ENCODE peak calls at places on chromosomes 5 and 9, in ten cellular contexts. One of them, this sample, is unnamed.

GRCh38 chr9:128245293-128246151 is 30.3 kb downstream of the GOLGA2 start:
- DNase-seq in NCI-H1694: no peak
- DNase-seq in naive B cell: no peak
- DNase-seq in stimulated activated CD4-positive, alpha-beta T cell treated with anti-CD3 and anti-CD28 coated beads, Interleukin-2, amount 100 ng/mL, for 48 hours: no peak
- DNase-seq in cardiac fibroblast: peak; percentile 75
- DNase-seq in sciatic nerve: peak; percentile 83
- DNase-seq in stimulated activated effector memory CD8-positive, alpha-beta T cell treated with anti-CD3 and anti-CD28 coated beads, Interleukin-12 subunit alpha, Interleukin-12 subunit beta, amount 100 ng/mL, for 72 hours: no peak
- DNase-seq in NCI-H1105 treated with DMSO at 0.1 percent for 48 hours: no peak
- DNase-seq in CD8-positive, alpha-beta memory T cell: no peak
- DNase-seq in NCI-H1092 treated with DMSO at 0.1 percent for 48 hours: no peak
- DNase-seq in this sample: no peak

GRCh38 chr5:7878381-7878873 is 9.5 kb downstream of the MTRR start:
- DNase-seq in NCI-H1694: no peak
- DNase-seq in naive B cell: no peak
- DNase-seq in stimulated activated CD4-positive, alpha-beta T cell treated with anti-CD3 and anti-CD28 coated beads, Interleukin-2, amount 100 ng/mL, for 48 hours: no peak
- DNase-seq in cardiac fibroblast: peak; percentile 66
- DNase-seq in sciatic nerve: no peak
- DNase-seq in stimulated activated effector memory CD8-positive, alpha-beta T cell treated with anti-CD3 and anti-CD28 coated beads, Interleukin-12 subunit alpha, Interleukin-12 subunit beta, amount 100 ng/mL, for 72 hours: peak; percentile 7
- DNase-seq in NCI-H1105 treated with DMSO at 0.1 percent for 48 hours: no peak
- DNase-seq in CD8-positive, alpha-beta memory T cell: no peak
- DNase-seq in NCI-H1092 treated with DMSO at 0.1 percent for 48 hours: peak; percentile 21
- DNase-seq in this sample: no peak

GRCh38 chr9:136658849-136659535 is 3.7 kb upstream of the EGFL7 start:
- DNase-seq in NCI-H1694: no peak
- DNase-seq in naive B cell: no peak
- DNase-seq in stimulated activated CD4-positive, alpha-beta T cell treated with anti-CD3 and anti-CD28 coated beads, Interleukin-2, amount 100 ng/mL, for 48 hours: no peak
- DNase-seq in cardiac fibroblast: no peak
- DNase-seq in sciatic nerve: no peak
- DNase-seq in stimulated activated effector memory CD8-positive, alpha-beta T cell treated with anti-CD3 and anti-CD28 coated beads, Interleukin-12 subunit alpha, Interleukin-12 subunit beta, amount 100 ng/mL, for 72 hours: no peak
- DNase-seq in NCI-H1105 treated with DMSO at 0.1 percent for 48 hours: no peak
- DNase-seq in CD8-positive, alpha-beta memory T cell: peak; percentile 26
- DNase-seq in NCI-H1092 treated with DMSO at 0.1 percent for 48 hours: no peak
- DNase-seq in this sample: no peak

GRCh38 chr9:109512170-109512756 is 14.2 kb upstream of the PTPN3 start:
- DNase-seq in NCI-H1694: no peak
- DNase-seq in naive B cell: no peak
- DNase-seq in stimulated activated CD4-positive, alpha-beta T cell treated with anti-CD3 and anti-CD28 coated beads, Interleukin-2, amount 100 ng/mL, for 48 hours: no peak
- DNase-seq in cardiac fibroblast: no peak
- DNase-seq in sciatic nerve: no peak
- DNase-seq in stimulated activated effector memory CD8-positive, alpha-beta T cell treated with anti-CD3 and anti-CD28 coated beads, Interleukin-12 subunit alpha, Interleukin-12 subunit beta, amount 100 ng/mL, for 72 hours: no peak
- DNase-seq in NCI-H1105 treated with DMSO at 0.1 percent for 48 hours: no peak
- DNase-seq in CD8-positive, alpha-beta memory T cell: no peak
- DNase-seq in NCI-H1092 treated with DMSO at 0.1 percent for 48 hours: no peak
- DNase-seq in this sample: no peak

GRCh38 chr9:80797841-80798688 is 891.3 kb downstream of the TLE1 start:
- DNase-seq in NCI-H1694: peak; percentile 85
- DNase-seq in naive B cell: no peak
- DNase-seq in stimulated activated CD4-positive, alpha-beta T cell treated with anti-CD3 and anti-CD28 coated beads, Interleukin-2, amount 100 ng/mL, for 48 hours: no peak
- DNase-seq in cardiac fibroblast: no peak
- DNase-seq in sciatic nerve: no peak
- DNase-seq in stimulated activated effector memory CD8-positive, alpha-beta T cell treated with anti-CD3 and anti-CD28 coated beads, Interleukin-12 subunit alpha, Interleukin-12 subunit beta, amount 100 ng/mL, for 72 hours: no peak
- DNase-seq in NCI-H1105 treated with DMSO at 0.1 percent for 48 hours: no peak
- DNase-seq in CD8-positive, alpha-beta memory T cell: no peak
- DNase-seq in NCI-H1092 treated with DMSO at 0.1 percent for 48 hours: peak; percentile 73
- DNase-seq in this sample: no peak

GRCh38 chr5:133196441-133197085 is 144.8 kb downstream of the HSPA4 start:
- DNase-seq in NCI-H1694: no peak
- DNase-seq in naive B cell: no peak
- DNase-seq in stimulated activated CD4-positive, alpha-beta T cell treated with anti-CD3 and anti-CD28 coated beads, Interleukin-2, amount 100 ng/mL, for 48 hours: no peak
- DNase-seq in cardiac fibroblast: no peak
- DNase-seq in sciatic nerve: no peak
- DNase-seq in stimulated activated effector memory CD8-positive, alpha-beta T cell treated with anti-CD3 and anti-CD28 coated beads, Interleukin-12 subunit alpha, Interleukin-12 subunit beta, amount 100 ng/mL, for 72 hours: no peak
- DNase-seq in NCI-H1105 treated with DMSO at 0.1 percent for 48 hours: no peak
- DNase-seq in CD8-positive, alpha-beta memory T cell: no peak
- DNase-seq in NCI-H1092 treated with DMSO at 0.1 percent for 48 hours: no peak
- DNase-seq in this sample: no peak

GRCh38 chr5:127042593-127042992 is 12.2 kb upstream of the MARCHF3 start:
- DNase-seq in NCI-H1694: no peak
- DNase-seq in naive B cell: peak; percentile 13
- DNase-seq in stimulated activated CD4-positive, alpha-beta T cell treated with anti-CD3 and anti-CD28 coated beads, Interleukin-2, amount 100 ng/mL, for 48 hours: no peak
- DNase-seq in cardiac fibroblast: peak; percentile 49
- DNase-seq in sciatic nerve: no peak
- DNase-seq in stimulated activated effector memory CD8-positive, alpha-beta T cell treated with anti-CD3 and anti-CD28 coated beads, Interleukin-12 subunit alpha, Interleukin-12 subunit beta, amount 100 ng/mL, for 72 hours: no peak
- DNase-seq in NCI-H1105 treated with DMSO at 0.1 percent for 48 hours: no peak
- DNase-seq in CD8-positive, alpha-beta memory T cell: no peak
- DNase-seq in NCI-H1092 treated with DMSO at 0.1 percent for 48 hours: no peak
- DNase-seq in this sample: no peak

GRCh38 chr5:2095011-2095410 is 212.3 kb upstream of the IRX4 start:
- DNase-seq in NCI-H1694: no peak
- DNase-seq in naive B cell: no peak
- DNase-seq in stimulated activated CD4-positive, alpha-beta T cell treated with anti-CD3 and anti-CD28 coated beads, Interleukin-2, amount 100 ng/mL, for 48 hours: no peak
- DNase-seq in cardiac fibroblast: no peak
- DNase-seq in sciatic nerve: no peak
- DNase-seq in stimulated activated effector memory CD8-positive, alpha-beta T cell treated with anti-CD3 and anti-CD28 coated beads, Interleukin-12 subunit alpha, Interleukin-12 subunit beta, amount 100 ng/mL, for 72 hours: no peak
- DNase-seq in NCI-H1105 treated with DMSO at 0.1 percent for 48 hours: no peak
- DNase-seq in CD8-positive, alpha-beta memory T cell: no peak
- DNase-seq in NCI-H1092 treated with DMSO at 0.1 percent for 48 hours: no peak
- DNase-seq in this sample: no peak

GRCh38 chr5:14767942-14768837 is 103.4 kb downstream of the ANKH start:
- DNase-seq in NCI-H1694: no peak
- DNase-seq in naive B cell: no peak
- DNase-seq in stimulated activated CD4-positive, alpha-beta T cell treated with anti-CD3 and anti-CD28 coated beads, Interleukin-2, amount 100 ng/mL, for 48 hours: no peak
- DNase-seq in cardiac fibroblast: no peak
- DNase-seq in sciatic nerve: no peak
- DNase-seq in stimulated activated effector memory CD8-positive, alpha-beta T cell treated with anti-CD3 and anti-CD28 coated beads, Interleukin-12 subunit alpha, Interleukin-12 subunit beta, amount 100 ng/mL, for 72 hours: no peak
- DNase-seq in NCI-H1105 treated with DMSO at 0.1 percent for 48 hours: peak; percentile 13
- DNase-seq in CD8-positive, alpha-beta memory T cell: no peak
- DNase-seq in NCI-H1092 treated with DMSO at 0.1 percent for 48 hours: peak; percentile 88
- DNase-seq in this sample: peak; percentile 100

GRCh38 chr5:33755216-33755615 is 136.6 kb downstream of the ADAMTS12 start:
- DNase-seq in NCI-H1694: no peak
- DNase-seq in naive B cell: no peak
- DNase-seq in stimulated activated CD4-positive, alpha-beta T cell treated with anti-CD3 and anti-CD28 coated beads, Interleukin-2, amount 100 ng/mL, for 48 hours: no peak
- DNase-seq in cardiac fibroblast: peak; percentile 48
- DNase-seq in sciatic nerve: no peak
- DNase-seq in stimulated activated effector memory CD8-positive, alpha-beta T cell treated with anti-CD3 and anti-CD28 coated beads, Interleukin-12 subunit alpha, Interleukin-12 subunit beta, amount 100 ng/mL, for 72 hours: no peak
- DNase-seq in NCI-H1105 treated with DMSO at 0.1 percent for 48 hours: no peak
- DNase-seq in CD8-positive, alpha-beta memory T cell: no peak
- DNase-seq in NCI-H1092 treated with DMSO at 0.1 percent for 48 hours: no peak
- DNase-seq in this sample: no peak

This sample was measured in NCI-H748 treated with DMSO at 0.1 percent for 48 hours.